ENCODE peak calls at places on chromosomes 1 and 21, in ten cellular contexts. C is PC-3; L is fibroblast of pulmonary artery; X is mucosa of gallbladder; P is sciatic nerve; H is tibial artery; I is EL; K is NCI-H510A treated with DMSO at 0.1 percent for 48 hours; Z is CD8-positive, alpha-beta T cell; R is COR-L47. J is an unnamed sample.

GRCh38 chr1:92989253-92989652 is 28.0 kb upstream of the DIPK1A start:
- DNase-seq in C (peak), L (no peak), X (no peak), P (no peak), H (no peak), I (no peak), K (no peak), Z (no peak), R (no peak), J (no peak)

GRCh38 chr1:163090321-163090945 is 21.3 kb downstream of the RGS4 start:
- DNase-seq in C (peak), L (peak), X (no peak), P (no peak), H (no peak), I (peak), K (no peak), Z (no peak), R (no peak), J (no peak)

GRCh38 chr1:153488731-153489130 is 28.3 kb upstream of the S100A7 start:
- DNase-seq in C (no peak), L (no peak), X (no peak), P (no peak), H (peak), I (peak), K (no peak), Z (no peak), R (no peak), J (no peak)

GRCh38 chr1:115063238-115063901 is 25.9 kb downstream of the TSPAN2 start:
- DNase-seq in C (peak), L (no peak), X (no peak), P (no peak), H (no peak), I (peak), K (no peak), Z (no peak), R (no peak), J (no peak)

GRCh38 chr1:45843474-45843905 is 40.1 kb downstream of the MAST2 start:
- DNase-seq in C (peak), L (peak), X (no peak), P (no peak), H (no peak), I (peak), K (no peak), Z (no peak), R (no peak), J (no peak)

GRCh38 chr1:184770176-184770575 is 15.5 kb upstream of the EDEM3 start:
- DNase-seq in C (no peak), L (no peak), X (no peak), P (no peak), H (no peak), I (no peak), K (no peak), Z (no peak), R (peak), J (no peak)

GRCh38 chr21:37642493-37642892 is 273.8 kb downstream of the KCNJ6 start:
- DNase-seq in C (peak), L (no peak), X (no peak), P (no peak), H (no peak), I (no peak), K (peak), Z (no peak), R (peak), J (no peak)

GRCh38 chr1:10339815-10340214 is 59.0 kb upstream of the PGD start:
- DNase-seq in C (peak), L (peak), X (peak), P (no peak), H (no peak), I (peak), K (peak), Z (no peak), R (no peak), J (no peak)

GRCh38 chr21:45427331-45428271 is 22.6 kb downstream of the COL18A1 start:
- DNase-seq in C (peak), L (peak), X (peak), P (no peak), H (peak), I (peak), K (no peak), Z (no peak), R (no peak), J (no peak)

GRCh38 chr1:21956720-21957552 is 19.8 kb upstream of the HSPG2 start:
- DNase-seq in C (peak), L (peak), X (peak), P (no peak), H (peak), I (peak), K (peak), Z (peak), R (peak), J (no peak)

GRCh38 chr1:178393370-178393769 is 103.4 kb downstream of the CLEC20A start:
- DNase-seq in C (no peak), L (no peak), X (no peak), P (no peak), H (no peak), I (no peak), K (peak), Z (no peak), R (peak), J (no peak)

GRCh38 chr21:37458669-37459276 is 92.2 kb downstream of the DYRK1A start:
- DNase-seq in C (peak), L (no peak), X (no peak), P (no peak), H (no peak), I (no peak), K (no peak), Z (no peak), R (no peak), J (no peak)

GRCh38 chr1:39900662-39901485 is 843 bp downstream of the MYCL start:
- DNase-seq in C (peak), L (peak), X (no peak), P (peak), H (peak), I (peak), K (peak), Z (no peak), R (no peak), J (no peak)

GRCh38 chr1:117179471-117179870 is 31.3 kb downstream of the VTCN1 start:
- DNase-seq in C (no peak), L (no peak), X (no peak), P (no peak), H (no peak), I (no peak), K (peak), Z (no peak), R (no peak), J (no peak)

GRCh38 chr1:157495285-157495684 is 57.0 kb downstream of the FCRL5 start:
- DNase-seq in C (no peak), L (no peak), X (no peak), P (no peak), H (no peak), I (no peak), K (peak), Z (no peak), R (no peak), J (no peak)

GRCh38 chr1:64608015-64608650 is 136.7 kb upstream of the RAVER2 start:
- DNase-seq in C (no peak), L (no peak), X (no peak), P (no peak), H (no peak), I (no peak), K (no peak), Z (no peak), R (no peak), J (no peak)

GRCh38 chr1:90955769-90956168 is 66.1 kb downstream of the ZNF644 start:
- DNase-seq in C (no peak), L (no peak), X (no peak), P (no peak), H (no peak), I (no peak), K (no peak), Z (no peak), R (no peak), J (no peak)

GRCh38 chr1:183505338-183506089 is 33.2 kb downstream of the SMG7 start:
- DNase-seq in C (no peak), L (no peak), X (no peak), P (no peak), H (no peak), I (no peak), K (no peak), Z (no peak), R (no peak), J (no peak)

GRCh38 chr1:223110963-223111362 is 32.1 kb downstream of the TLR5 start:
- DNase-seq in C (no peak), L (no peak), X (no peak), P (no peak), H (no peak), I (no peak), K (no peak), Z (no peak), R (no peak), J (no peak)

GRCh38 chr1:115838805-115839705 is 1.9 kb downstream of the NHLH2 start:
- DNase-seq in C (no peak), L (no peak), X (no peak), P (no peak), H (no peak), I (peak), K (peak), Z (no peak), R (peak), J (no peak)

GRCh38 chr1:234721476-234722266 is 111.7 kb upstream of the IRF2BP2 start:
- DNase-seq in C (no peak), L (peak), X (peak), P (peak), H (peak), I (peak), K (no peak), Z (no peak), R (no peak), J (no peak)

GRCh38 chr1:70966018-70966638 is 81.5 kb downstream of the PTGER3 start:
- DNase-seq in C (peak), L (peak), X (no peak), P (no peak), H (no peak), I (peak), K (peak), Z (no peak), R (no peak), J (no peak)

GRCh38 chr1:199612976-199613774 is 414.3 kb upstream of the NR5A2 start:
- DNase-seq in C (peak), L (peak), X (no peak), P (no peak), H (no peak), I (peak), K (no peak), Z (no peak), R (no peak), J (no peak)

GRCh38 chr1:41502912-41503311 is 18.4 kb upstream of the EDN2 start:
- DNase-seq in C (no peak), L (no peak), X (no peak), P (no peak), H (no peak), I (no peak), K (no peak), Z (no peak), R (no peak), J (no peak)

GRCh38 chr1:115219937-115220336 is 118.1 kb downstream of the NGF start:
- DNase-seq in C (no peak), L (no peak), X (no peak), P (no peak), H (peak), I (no peak), K (no peak), Z (no peak), R (no peak), J (no peak)